ENCODE peak calls at places on chromosome 7, in five cellular contexts. G is fibroblast of lung, C is SJSA1, X is psoas muscle, N is spleen. H is an unnamed sample.

GRCh38 chr7:1531979-1532455 is 1.5 kb downstream of the MAFK start:
- DNase-seq in G (no peak), C (no peak), X (no peak), N (no peak), H (no peak)

GRCh38 chr7:149199234-149199990 is 4.1 kb downstream of the ZNF282 start:
- DNase-seq in G (no peak), C (no peak), X (peak; percentile 11), N (peak; percentile 45), H (no peak)

GRCh38 chr7:24911213-24911603 is 68.8 kb downstream of the OSBPL3 start:
- DNase-seq in G (no peak), C (no peak), X (no peak), N (no peak), H (peak; percentile 43)

GRCh38 chr7:74092321-74092963 is 8.8 kb downstream of the LIMK1 start:
- DNase-seq in G (no peak), C (no peak), X (peak; percentile 66), N (peak; percentile 79), H (no peak)

GRCh38 chr7:11935905-11936304 is 103.9 kb upstream of the THSD7A start:
- DNase-seq in G (peak; percentile 52), C (no peak), X (no peak), N (no peak), H (no peak)

GRCh38 chr7:8197994-8198698 is 63.8 kb downstream of the ICA1 start:
- DNase-seq in G (no peak), C (no peak), X (no peak), N (no peak), H (peak; percentile 23)

GRCh38 chr7:93890041-93890463 is 501 bp downstream of the TFPI2 start:
- DNase-seq in G (peak; percentile 60), C (peak; percentile 54), X (peak; percentile 48), N (peak; percentile 75), H (no peak)

GRCh38 chr7:136050462-136050847 is 73.3 kb upstream of the MTPN start:
- DNase-seq in G (no peak), C (no peak), X (no peak), N (no peak), H (no peak)

DNA sequence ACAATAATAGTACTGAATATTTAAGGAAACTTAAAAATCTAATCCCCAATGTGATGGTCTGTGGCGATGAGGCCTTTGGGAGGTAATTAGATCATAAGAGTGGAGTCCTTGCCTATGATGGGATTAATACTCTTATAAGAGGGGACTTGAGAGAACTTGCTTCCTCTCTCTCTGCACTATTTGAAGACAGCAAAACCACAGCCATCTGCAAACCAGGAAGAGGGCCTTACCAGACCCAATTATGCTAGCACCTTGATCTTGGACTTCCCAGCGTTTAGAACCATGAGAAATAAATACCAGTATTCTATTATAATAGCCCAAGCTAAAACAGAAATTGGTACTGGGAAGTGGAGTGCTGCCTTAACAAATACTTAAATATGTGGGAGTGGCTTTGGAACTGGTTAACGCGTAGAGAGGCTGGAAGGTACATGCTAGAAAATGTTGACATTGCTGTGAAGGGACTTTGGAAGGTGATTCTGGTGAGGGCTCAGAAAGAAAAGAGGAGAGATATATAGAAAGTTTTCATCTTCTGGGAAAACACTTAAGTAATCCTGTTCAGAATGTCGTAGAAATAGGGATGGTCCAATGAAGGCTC is 91.4 kb downstream of the JAZF1 start:
- DNase-seq in G (no peak), C (no peak), X (no peak), N (no peak), H (no peak)
- H3K4me1 ChIP-seq in G (no peaks in the 10 kb centered on the region), C (peaks cover 12% of the 10 kb centered on the region), X (peaks cover 20% of the 10 kb centered on the region), N (peaks cover 52% of the 10 kb centered on the region), H (peaks cover 4% of the 10 kb centered on the region)

GRCh38 chr7:107994366-107994765 is 8.6 kb downstream of the LAMB1 start:
- DNase-seq in G (no peak), C (no peak), X (no peak), N (no peak), H (no peak)
- H3K4me1 ChIP-seq in G (peaks cover 29% of the 10 kb centered on the region), C (peaks cover 66% of the 10 kb centered on the region), X (no peaks in the 10 kb centered on the region), N (no peaks in the 10 kb centered on the region), H (peaks cover 13% of the 10 kb centered on the region)

DNA sequence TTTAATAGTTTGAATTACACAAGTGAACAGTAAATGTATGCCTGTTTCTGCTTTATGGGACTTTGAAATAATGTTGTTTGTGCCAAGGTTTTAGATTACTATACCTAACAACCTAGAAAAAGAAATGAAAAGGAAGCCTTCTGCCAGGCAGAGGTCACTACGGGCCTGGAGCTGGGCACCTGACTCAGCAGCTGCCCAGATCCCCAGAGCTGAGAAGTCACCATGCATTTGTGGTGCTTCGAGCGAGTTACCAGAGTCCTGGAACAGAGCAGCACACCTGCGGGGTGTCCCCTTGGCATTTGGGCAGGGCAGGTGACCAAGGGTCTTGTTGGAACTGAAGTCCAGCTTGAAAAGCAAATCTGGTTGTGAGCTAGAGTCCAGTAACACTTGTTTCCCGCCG is 25.5 kb downstream of the EGFR start:
- DNase-seq in G (no peak), C (no peak), X (no peak), N (no peak), H (no peak)
- H3K4me1 ChIP-seq in G (peaks cover 6% of the 10 kb centered on the region), C (no peaks in the 10 kb centered on the region), X (peaks cover 61% of the 10 kb centered on the region), N (peaks cover 3% of the 10 kb centered on the region), H (peaks cover 12% of the 10 kb centered on the region)

GRCh38 chr7:23467731-23468720 is 2.3 kb downstream of the IGF2BP3 start:
- DNase-seq in G (peak; percentile 77), C (peak; percentile 44), X (no peak), N (peak; percentile 59), H (no peak)

GRCh38 chr7:23468721-23469149 is 1.6 kb downstream of the IGF2BP3 start:
- DNase-seq in G (no peak), C (no peak), X (no peak), N (peak; percentile 78), H (no peak)

GRCh38 chr7:23469150-23469960 is 936 bp downstream of the IGF2BP3 start:
- DNase-seq in G (no peak), C (peak; percentile 66), X (no peak), N (peak; percentile 81), H (no peak)

GRCh38 chr7:23469961-23470250 is 385 bp downstream of the IGF2BP3 start:
- DNase-seq in G (no peak), C (no peak), X (no peak), N (no peak), H (no peak)

DNA sequence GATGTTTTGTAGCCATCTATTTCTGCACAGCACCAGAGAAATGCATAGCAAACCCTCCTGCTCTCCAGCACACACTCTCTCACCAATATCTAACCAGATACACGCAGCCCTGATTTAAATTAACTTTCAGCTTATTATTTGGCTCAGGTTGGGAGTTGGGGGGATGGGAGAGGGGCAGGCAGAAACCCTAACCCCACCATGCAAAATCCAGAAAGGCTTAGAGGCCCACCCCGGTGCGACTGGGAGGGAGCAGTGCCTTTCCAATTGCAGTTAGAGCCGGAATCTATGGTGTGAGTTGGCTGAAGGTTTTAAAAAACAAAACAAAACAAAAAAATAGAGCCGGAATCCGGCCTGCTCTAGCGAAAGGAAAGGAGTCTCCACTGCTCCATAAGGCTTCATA is 3.0 kb downstream of the IGF2BP3 start:
- DNase-seq in G (no peak), C (peak; percentile 44), X (no peak), N (no peak), H (no peak)
- H3K4me1 ChIP-seq in G (no peaks in the 10 kb centered on the region), C (peaks cover 43% of the 10 kb centered on the region), X (peaks cover 16% of the 10 kb centered on the region), N (peaks cover 45% of the 10 kb centered on the region), H (peaks cover 10% of the 10 kb centered on the region)

DNA sequence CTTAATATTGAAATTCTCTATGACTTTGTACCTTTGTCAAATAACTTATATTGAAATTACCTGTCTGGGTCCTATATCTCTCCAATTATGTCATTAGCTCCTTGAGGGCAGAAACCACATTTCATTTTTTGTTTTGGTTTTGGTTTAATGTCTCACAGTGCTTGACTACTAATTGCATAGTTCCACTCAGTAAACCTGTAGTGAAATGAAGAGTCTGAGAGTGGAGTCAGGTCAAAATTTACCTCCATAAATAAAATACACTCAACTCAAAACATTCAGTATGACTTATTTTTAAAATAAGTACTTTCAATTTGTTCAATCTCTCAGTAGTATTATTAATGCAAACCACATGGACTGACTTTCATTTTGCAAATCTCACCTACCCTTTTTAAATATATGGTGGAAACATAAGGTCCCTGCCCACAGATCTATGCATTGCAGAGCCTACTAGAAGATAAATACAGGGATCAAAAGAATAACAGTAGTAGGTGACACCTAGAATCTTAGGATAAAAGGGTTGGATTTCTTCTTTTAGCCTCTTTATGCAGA is 32.5 kb downstream of the PDE1C start:
- DNase-seq in G (no peak), C (no peak), X (no peak), N (no peak), H (no peak)
- H3K4me1 ChIP-seq in G (no peaks in the 10 kb centered on the region), C (no peaks in the 10 kb centered on the region), X (no peaks in the 10 kb centered on the region), N (no peaks in the 10 kb centered on the region), H (no peaks in the 10 kb centered on the region)

DNA sequence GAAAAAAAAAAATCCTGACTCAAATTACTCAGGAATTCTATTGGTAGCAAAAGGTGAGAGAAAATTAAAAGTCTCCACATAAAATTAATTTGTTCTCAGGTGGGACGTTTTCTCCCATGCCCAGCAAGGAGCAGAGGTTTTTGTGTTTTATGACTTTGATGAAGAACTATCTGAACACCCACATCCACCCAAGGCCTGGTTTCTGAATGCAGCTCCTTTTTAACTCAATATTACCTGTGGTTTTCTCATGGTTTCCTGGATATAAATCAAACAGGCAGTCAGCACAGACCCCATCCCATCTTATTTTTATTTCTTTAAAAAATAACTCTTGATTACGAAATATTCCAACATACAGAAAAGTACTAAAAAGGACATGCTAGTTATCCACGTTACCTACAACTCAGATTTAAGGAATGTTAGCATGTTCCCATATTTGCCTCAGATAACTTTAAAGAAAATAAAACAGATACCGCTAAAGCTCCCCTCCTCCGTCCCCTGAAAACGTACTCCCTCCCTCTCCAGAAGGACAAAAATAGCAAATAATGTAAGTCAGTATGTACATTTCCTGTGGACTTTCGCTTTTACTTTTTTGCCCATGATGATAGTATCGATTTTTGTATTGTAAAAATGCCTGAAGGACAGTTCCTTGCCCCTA is 43.4 kb downstream of the GLI3 start:
- DNase-seq in G (peak; percentile 39), C (no peak), X (no peak), N (no peak), H (no peak)
- H3K4me1 ChIP-seq in G (peaks cover 7% of the 10 kb centered on the region), C (peaks cover 11% of the 10 kb centered on the region), X (no peaks in the 10 kb centered on the region), N (peaks cover 9% of the 10 kb centered on the region), H (no peaks in the 10 kb centered on the region)

GRCh38 chr7:151057038-151057736 is 510 bp downstream of the CDK5 start:
- DNase-seq in G (no peak), C (no peak), X (no peak), N (no peak), H (no peak)
- H3K4me1 ChIP-seq in G (peaks cover 19% of the 10 kb centered on the region), C (peaks cover 33% of the 10 kb centered on the region), X (peaks cover 28% of the 10 kb centered on the region), N (peaks cover 63% of the 10 kb centered on the region), H (peaks cover 9% of the 10 kb centered on the region)

DNA sequence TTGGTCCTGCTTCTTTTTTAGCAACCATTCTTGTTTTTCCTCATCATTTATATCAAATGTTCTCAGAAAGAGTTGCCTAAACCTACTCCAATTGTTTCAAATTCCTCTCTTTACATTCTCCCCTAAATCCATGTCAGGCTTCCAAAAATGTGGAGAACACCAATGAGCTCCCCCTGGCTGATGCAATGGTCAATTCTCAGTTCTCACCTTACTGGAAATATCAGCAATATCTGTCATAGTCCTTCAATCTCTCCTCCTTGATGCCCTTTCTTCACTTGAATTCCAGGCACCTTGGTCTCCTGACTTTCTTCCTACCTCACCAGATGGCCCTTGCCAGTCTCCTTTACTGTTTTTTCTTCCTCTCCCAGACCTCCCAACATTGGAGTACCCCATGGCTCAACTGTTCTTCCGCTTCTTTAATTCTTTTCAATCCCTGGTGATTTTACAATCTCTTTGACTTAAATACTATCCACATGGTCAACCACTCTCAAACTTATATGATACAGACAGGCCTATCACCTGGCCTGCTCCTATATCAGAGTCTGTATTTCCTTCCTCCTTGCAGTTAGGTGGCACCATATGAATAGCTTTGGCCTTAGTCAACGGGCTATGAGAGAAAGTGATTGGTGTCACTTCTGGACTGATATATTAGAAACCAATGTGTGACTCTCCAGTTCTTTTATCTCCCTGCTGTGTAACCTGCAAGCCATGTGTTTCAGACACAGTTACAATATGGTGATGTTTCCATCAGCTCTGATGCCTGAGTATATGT is 47.4 kb upstream of the CAV2 start:
- DNase-seq in G (no peak), C (no peak), X (no peak), N (no peak), H (no peak)
- H3K4me1 ChIP-seq in G (peaks cover 2% of the 10 kb centered on the region), C (peaks cover 30% of the 10 kb centered on the region), X (no peaks in the 10 kb centered on the region), N (no peaks in the 10 kb centered on the region), H (no peaks in the 10 kb centered on the region)

H was measured in small intestine.